ENCODE peak calls at places on chromosomes 11 and 22, in nine cellular contexts. B is tibial artery, G is SJSA1, N is GM12865, J is right atrium auricular region, L is epithelial cell of esophagus, I is GM23248, R is hepatocyte, Q is body of pancreas. Y is an unnamed sample.

GRCh38 chr11:6468712-6469495 is 4.8 kb downstream of the TRIM3 start:
- DNase-seq in B (peak), G (peak), N (peak), J (peak), L (peak), I (peak), R (peak), Q (peak), Y (peak)

GRCh38 chr11:68938088-68938487 is 34.4 kb downstream of the IGHMBP2 start:
- DNase-seq in B (no peak), G (no peak), N (no peak), J (no peak), L (no peak), I (no peak), R (no peak), Q (no peak), Y (no peak)

GRCh38 chr22:45007946-45008852 is 1.6 kb downstream of the PHF21B start:
- DNase-seq in B (no peak), G (peak), N (no peak), J (no peak), L (peak), I (peak), R (peak), Q (no peak), Y (no peak)

GRCh38 chr11:62842171-62842717 is 2.9 kb upstream of the WDR74 start:
- DNase-seq in B (no peak), G (no peak), N (peak), J (peak), L (no peak), I (peak), R (peak), Q (peak), Y (no peak)

GRCh38 chr11:14042686-14043440 is 80.3 kb downstream of the SPON1 start:
- DNase-seq in B (no peak), G (no peak), N (no peak), J (no peak), L (no peak), I (no peak), R (no peak), Q (no peak), Y (no peak)

GRCh38 chr11:12792590-12792989 is 118.4 kb downstream of the TEAD1 start:
- DNase-seq in B (no peak), G (no peak), N (no peak), J (no peak), L (peak), I (peak), R (no peak), Q (no peak), Y (no peak)

GRCh38 chr11:16154715-16155396 is 201.5 kb downstream of the SOX6 start:
- DNase-seq in B (no peak), G (peak), N (no peak), J (no peak), L (peak), I (no peak), R (peak), Q (peak), Y (peak)

GRCh38 chr22:42664976-42665831 is 16.0 kb upstream of the CYB5R3 start:
- DNase-seq in B (no peak), G (no peak), N (peak), J (no peak), L (no peak), I (no peak), R (no peak), Q (no peak), Y (no peak)

GRCh38 chr11:64192429-64192828 is 6.5 kb downstream of the STIP1 start:
- DNase-seq in B (no peak), G (no peak), N (no peak), J (no peak), L (no peak), I (no peak), R (no peak), Q (no peak), Y (no peak)

GRCh38 chr11:57303280-57303989 is 21.3 kb downstream of the TNKS1BP1 start:
- DNase-seq in B (no peak), G (no peak), N (no peak), J (no peak), L (peak), I (no peak), R (no peak), Q (no peak), Y (no peak)

GRCh38 chr11:17812286-17813187 is 78.0 kb downstream of the KCNC1 start:
- DNase-seq in B (no peak), G (no peak), N (no peak), J (no peak), L (peak), I (no peak), R (no peak), Q (no peak), Y (no peak)

GRCh38 chr11:71265559-71266092 is 13.2 kb upstream of the SHANK2 start:
- DNase-seq in B (no peak), G (no peak), N (no peak), J (no peak), L (no peak), I (no peak), R (no peak), Q (no peak), Y (no peak)

GRCh38 chr22:31544481-31545480 is 48.4 kb downstream of the SFI1 start:
- DNase-seq in B (no peak), G (no peak), N (no peak), J (no peak), L (peak), I (no peak), R (no peak), Q (no peak), Y (peak)

GRCh38 chr11:13924801-13925327 is 37.7 kb upstream of the SPON1 start:
- DNase-seq in B (peak), G (no peak), N (no peak), J (no peak), L (no peak), I (no peak), R (no peak), Q (no peak), Y (no peak)

GRCh38 chr11:35943761-35944502 is at the start of gene LDLRAD3:
- DNase-seq in B (peak), G (peak), N (peak), J (peak), L (peak), I (peak), R (peak), Q (peak), Y (no peak)

GRCh38 chr22:50129121-50129734 is 39.4 kb downstream of the MOV10L1 start:
- DNase-seq in B (no peak), G (peak), N (no peak), J (no peak), L (no peak), I (no peak), R (no peak), Q (no peak), Y (no peak)

GRCh38 chr22:30196141-30196866 is 50.3 kb downstream of the LIF start:
- DNase-seq in B (peak), G (peak), N (peak), J (peak), L (peak), I (peak), R (peak), Q (peak), Y (peak)

GRCh38 chr11:107054391-107054790 is 36.1 kb upstream of the GUCY1A2 start:
- DNase-seq in B (no peak), G (no peak), N (no peak), J (no peak), L (no peak), I (no peak), R (no peak), Q (no peak), Y (no peak)

GRCh38 chr22:17243524-17243923 is 24.3 kb upstream of the ADA2 start:
- DNase-seq in B (peak), G (no peak), N (peak), J (no peak), L (peak), I (peak), R (peak), Q (no peak), Y (no peak)

GRCh38 chr22:44702479-44703219 is 645 bp downstream of the PRR5 start:
- DNase-seq in B (no peak), G (peak), N (no peak), J (no peak), L (peak), I (peak), R (peak), Q (peak), Y (no peak)

GRCh38 chr11:36540998-36541397 is 26.8 kb upstream of the RAG1 start:
- DNase-seq in B (no peak), G (no peak), N (peak), J (no peak), L (peak), I (peak), R (peak), Q (peak), Y (peak)

GRCh38 chr22:42018224-42018623 is 19.6 kb downstream of the WBP2NL start:
- DNase-seq in B (no peak), G (no peak), N (no peak), J (no peak), L (no peak), I (no peak), R (no peak), Q (no peak), Y (no peak)

GRCh38 chr11:64796047-64796756 is 6.8 kb downstream of the MAP4K2 start:
- DNase-seq in B (no peak), G (no peak), N (no peak), J (no peak), L (no peak), I (no peak), R (no peak), Q (no peak), Y (no peak)

GRCh38 chr11:125300791-125301218 is 136.3 kb downstream of the PKNOX2 start:
- DNase-seq in B (no peak), G (peak), N (no peak), J (no peak), L (peak), I (peak), R (peak), Q (no peak), Y (no peak)

GRCh38 chr11:15942936-15943335 is 413.4 kb downstream of the SOX6 start:
- DNase-seq in B (no peak), G (no peak), N (no peak), J (no peak), L (no peak), I (no peak), R (no peak), Q (no peak), Y (no peak)

GRCh38 chr11:120527111-120527748 is 15.7 kb downstream of the GRIK4 start:
- DNase-seq in B (no peak), G (no peak), N (no peak), J (no peak), L (no peak), I (peak), R (peak), Q (no peak), Y (no peak)

GRCh38 chr22:23522642-23523251 is 57.3 kb downstream of the IGLL1 start:
- DNase-seq in B (peak), G (no peak), N (no peak), J (no peak), L (no peak), I (peak), R (peak), Q (no peak), Y (no peak)

GRCh38 chr11:64492561-64492960 is 98.5 kb upstream of the SLC22A12 start:
- DNase-seq in B (no peak), G (no peak), N (no peak), J (no peak), L (no peak), I (no peak), R (no peak), Q (no peak), Y (no peak)

GRCh38 chr11:59692915-59693314 is 20.7 kb downstream of the OR10V1 start:
- DNase-seq in B (no peak), G (no peak), N (no peak), J (no peak), L (no peak), I (no peak), R (no peak), Q (no peak), Y (no peak)

GRCh38 chr11:105910095-105910715 is 111.8 kb downstream of the MSANTD4 start:
- DNase-seq in B (no peak), G (peak), N (no peak), J (no peak), L (peak), I (no peak), R (no peak), Q (no peak), Y (no peak)

GRCh38 chr22:49203863-49204598 is 623.6 kb downstream of the BRD1 start:
- DNase-seq in B (peak), G (no peak), N (no peak), J (peak), L (no peak), I (no peak), R (no peak), Q (peak), Y (no peak)

GRCh38 chr11:120547871-120548681 is 36.5 kb downstream of the GRIK4 start:
- DNase-seq in B (peak), G (no peak), N (no peak), J (peak), L (peak), I (peak), R (peak), Q (peak), Y (peak)

GRCh38 chr11:27968461-27968860 is 139.5 kb downstream of the KIF18A start:
- DNase-seq in B (no peak), G (no peak), N (no peak), J (no peak), L (peak), I (peak), R (no peak), Q (no peak), Y (no peak)

GRCh38 chr11:104120493-104121200 is 43.3 kb downstream of the PDGFD start:
- DNase-seq in B (no peak), G (no peak), N (no peak), J (no peak), L (no peak), I (no peak), R (peak), Q (no peak), Y (no peak)

GRCh38 chr22:33779243-33779642 is 141.0 kb downstream of the LARGE1 start:
- DNase-seq in B (no peak), G (no peak), N (no peak), J (no peak), L (no peak), I (no peak), R (no peak), Q (no peak), Y (no peak)
- H3K4me3 ChIP-seq in B (no peak), G (no peak), N (no peak), J (no peak), L (no peak), I (no peak), R (no peak), Q (no peak), Y (no peak)

GRCh38 chr11:128494418-128495332 is 92.7 kb downstream of the ETS1 start:
- DNase-seq in B (no peak), G (no peak), N (peak), J (no peak), L (no peak), I (no peak), R (no peak), Q (no peak), Y (no peak)
- H3K4me3 ChIP-seq in B (no peak), G (no peak), N (no peak), J (no peak), L (no peak), I (no peak), R (no peak), Q (no peak), Y (no peak)

DNA sequence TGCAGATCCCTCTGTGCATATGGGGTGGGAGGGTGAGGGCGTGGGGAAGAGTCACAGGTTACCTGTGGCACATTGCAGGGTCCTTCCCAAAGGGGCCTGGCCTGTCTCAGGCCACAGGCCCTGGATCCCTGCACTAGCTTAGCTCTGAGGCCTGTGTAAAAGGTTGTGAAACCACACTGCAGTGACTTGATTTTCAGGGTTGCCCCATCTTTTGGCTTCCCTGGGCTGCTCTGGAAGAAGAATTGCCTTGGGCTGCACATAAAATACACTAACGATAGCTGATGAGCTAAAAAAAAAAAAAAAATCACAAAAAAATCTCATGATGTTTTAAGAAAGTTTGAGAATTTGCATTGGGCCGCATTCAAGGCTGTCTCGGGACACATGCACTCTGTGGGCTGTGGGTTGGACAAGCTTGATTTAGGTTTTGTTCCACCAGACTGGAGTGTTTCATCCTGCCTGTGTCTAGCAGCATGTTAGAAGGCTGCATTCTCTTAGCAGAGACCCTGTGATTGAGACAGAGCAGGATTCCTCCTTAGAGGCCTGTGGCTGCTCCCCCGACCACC is 35.9 kb upstream of the TREH start:
- DNase-seq in B (peak), G (no peak), N (peak), J (no peak), L (peak), I (no peak), R (no peak), Q (no peak), Y (no peak)
- H3K4me3 ChIP-seq in B (no peak), G (no peak), N (no peak), J (no peak), L (no peak), I (no peak), R (no peak), Q (no peak), Y (no peak)

DNA sequence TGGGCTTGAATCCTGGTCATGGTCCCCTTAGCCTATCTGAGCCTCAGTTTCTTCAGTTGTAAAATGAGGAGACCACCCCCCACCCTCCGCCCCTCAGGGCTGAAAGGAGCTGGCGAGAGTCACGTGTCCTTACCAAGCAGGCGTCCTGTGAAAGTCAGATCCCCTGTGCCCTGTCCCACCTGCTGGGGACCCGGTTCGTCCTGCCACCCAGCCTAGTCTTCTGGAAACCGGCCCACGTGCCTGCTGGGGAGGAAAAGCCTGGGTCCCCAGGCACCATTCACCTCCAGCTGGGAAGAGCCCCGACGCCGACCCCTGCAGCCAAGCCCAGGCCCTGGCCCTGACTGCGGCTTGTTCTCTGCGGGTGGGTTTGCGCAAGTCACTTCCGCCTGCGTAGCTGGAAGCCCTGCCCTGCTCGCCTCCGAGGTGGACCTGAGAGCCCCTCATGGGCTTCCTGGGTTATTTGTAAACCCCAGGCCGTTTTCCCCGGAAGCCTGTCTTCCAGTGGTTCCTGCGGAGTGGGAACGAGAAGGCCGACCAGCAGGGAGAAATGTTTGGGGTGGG is 679 bp upstream of the SSH3 start:
- DNase-seq in B (peak), G (no peak), N (no peak), J (no peak), L (peak), I (peak), R (peak), Q (peak), Y (no peak)
- H3K4me3 ChIP-seq in B (peak), G (peak), N (no peak), J (peak), L (peak), I (peak), R (peak), Q (peak), Y (peak)

GRCh38 chr11:94835571-94835970 is 67.4 kb downstream of the AMOTL1 start:
- DNase-seq in B (no peak), G (no peak), N (no peak), J (no peak), L (peak), I (peak), R (no peak), Q (no peak), Y (no peak)

GRCh38 chr11:94830722-94831121 is 62.6 kb downstream of the AMOTL1 start:
- DNase-seq in B (no peak), G (no peak), N (no peak), J (no peak), L (no peak), I (no peak), R (no peak), Q (no peak), Y (no peak)

GRCh38 chr11:94834931-94835330 is 66.8 kb downstream of the AMOTL1 start:
- DNase-seq in B (no peak), G (peak), N (no peak), J (no peak), L (no peak), I (no peak), R (no peak), Q (no peak), Y (no peak)

GRCh38 chr11:94831529-94831928 is 63.4 kb downstream of the AMOTL1 start:
- DNase-seq in B (no peak), G (no peak), N (no peak), J (no peak), L (no peak), I (no peak), R (no peak), Q (no peak), Y (no peak)

GRCh38 chr11:94832604-94833238 is 64.6 kb downstream of the AMOTL1 start:
- DNase-seq in B (no peak), G (no peak), N (no peak), J (no peak), L (peak), I (no peak), R (peak), Q (no peak), Y (no peak)
- H3K4me3 ChIP-seq in B (no peak), G (no peak), N (no peak), J (no peak), L (no peak), I (no peak), R (no peak), Q (no peak), Y (no peak)

DNA sequence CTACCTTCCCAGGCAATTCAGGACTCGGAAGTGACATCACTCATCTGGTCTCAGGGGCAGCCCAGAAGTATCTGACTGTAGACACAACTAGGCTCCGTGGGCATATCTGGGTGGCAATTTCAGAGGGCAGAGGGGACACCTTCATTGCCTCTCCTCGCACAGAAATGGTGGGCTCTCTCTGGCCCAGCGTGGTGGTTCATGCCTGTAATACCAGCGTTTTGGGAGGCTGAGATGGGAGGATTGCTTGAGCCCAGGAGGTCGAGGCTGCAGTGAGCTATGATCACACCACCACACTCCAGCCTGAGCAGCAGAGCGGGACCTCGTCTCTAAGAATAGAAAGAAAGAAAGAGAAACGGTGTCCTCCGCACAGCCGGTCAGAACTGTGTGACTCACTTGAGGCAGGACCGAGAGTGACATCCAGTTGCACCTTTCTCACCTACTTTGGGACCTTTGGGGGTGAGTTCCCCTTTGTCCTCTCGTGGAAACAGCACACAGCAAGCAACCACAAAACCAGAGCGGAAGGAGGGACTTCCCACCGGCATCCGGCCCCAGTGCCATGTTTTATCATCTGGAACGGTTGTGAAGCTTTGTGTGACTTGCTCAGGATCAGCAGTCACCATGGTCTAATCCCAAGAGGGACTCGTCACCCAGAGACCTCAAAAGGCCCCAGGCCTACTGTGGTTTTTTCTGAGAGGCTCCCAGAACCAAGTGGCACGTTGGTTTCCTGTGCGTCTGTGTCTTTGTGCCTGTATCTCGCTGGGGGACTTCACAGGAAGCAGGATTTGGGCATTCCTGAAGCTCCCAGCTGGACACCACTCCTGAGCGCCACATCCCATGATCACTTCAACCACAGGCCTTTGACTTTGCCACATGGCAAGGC is 38.4 kb upstream of the EMID1 start:
- DNase-seq in B (no peak), G (no peak), N (peak), J (no peak), L (no peak), I (no peak), R (no peak), Q (no peak), Y (no peak)
- H3K4me3 ChIP-seq in B (no peak), G (no peak), N (no peak), J (no peak), L (no peak), I (no peak), R (no peak), Q (no peak), Y (no peak)

GRCh38 chr11:114302663-114303062 is 6.5 kb downstream of the NNMT start:
- DNase-seq in B (no peak), G (no peak), N (no peak), J (no peak), L (no peak), I (no peak), R (no peak), Q (no peak), Y (no peak)

GRCh38 chr11:114301088-114301487 is 4.9 kb downstream of the NNMT start:
- DNase-seq in B (no peak), G (no peak), N (no peak), J (no peak), L (no peak), I (no peak), R (no peak), Q (no peak), Y (no peak)

GRCh38 chr11:114301927-114302326 is 5.7 kb downstream of the NNMT start:
- DNase-seq in B (no peak), G (no peak), N (no peak), J (no peak), L (no peak), I (no peak), R (no peak), Q (no peak), Y (no peak)

GRCh38 chr11:114304969-114305368 is 8.8 kb downstream of the NNMT start:
- DNase-seq in B (no peak), G (no peak), N (no peak), J (no peak), L (no peak), I (no peak), R (no peak), Q (no peak), Y (no peak)

GRCh38 chr11:114304065-114304464 is 7.9 kb downstream of the NNMT start:
- DNase-seq in B (no peak), G (no peak), N (no peak), J (no peak), L (no peak), I (no peak), R (peak), Q (no peak), Y (no peak)
- H3K4me3 ChIP-seq in B (peak), G (no peak), N (no peak), J (no peak), L (no peak), I (peak), R (no peak), Q (no peak), Y (peak)